ENCODE peak calls at places on chromosomes 2 and 18, in ten cellular contexts. K is psoas muscle; U is left lung; S is epithelial cell of esophagus; O is stimulated activated CD4-positive, alpha-beta T cell treated with anti-CD3 and anti-CD28 coated beads, Interleukin-2, amount 100 ng/mL, for 48 hours; P is activated gamma-delta T cell treated with Interleukin-2 at 50 U/mL for 16 hours; C is NCI-H2171 treated with DMSO at 0.1 percent for 48 hours; Y is hypothalamus; D is progenitor cell of endocrine pancreas; I is HT1080. M is an unnamed sample.

GRCh38 chr18:39958876-39959275 is 1996.2 kb upstream of the PIK3C3 start:
- DNase-seq in I (no peak), P (no peak), D (no peak), K (no peak), O (no peak), S (peak), Y (no peak), U (no peak), C (no peak), M (no peak)

GRCh38 chr18:77092104-77093066 is 40.2 kb downstream of the MBP start:
- DNase-seq in S (no peak), U (no peak), O (no peak), C (no peak), I (no peak), P (no peak), D (no peak), Y (no peak), K (peak), M (no peak)

GRCh38 chr18:76699923-76700322 is 122.4 kb upstream of the ZNF236 start:
- DNase-seq in O (no peak), Y (no peak), I (no peak), U (no peak), K (no peak), D (no peak), S (no peak), C (no peak), P (no peak), M (no peak)

GRCh38 chr2:33062665-33063249 is 116.0 kb downstream of the LTBP1 start:
- DNase-seq in D (no peak), C (no peak), K (no peak), U (no peak), I (peak), Y (no peak), P (no peak), O (no peak), S (peak), M (no peak)

GRCh38 chr2:206422493-206422892 is 20.8 kb upstream of the ADAM23 start:
- DNase-seq in K (no peak), D (no peak), C (no peak), U (no peak), I (no peak), Y (no peak), P (no peak), S (no peak), O (no peak), M (no peak)

GRCh38 chr18:79615586-79615985 is 64.0 kb upstream of the CTDP1 start:
- DNase-seq in O (no peak), P (no peak), D (no peak), U (peak), K (peak), I (no peak), Y (no peak), C (no peak), S (no peak), M (no peak)

GRCh38 chr18:32343634-32344033 is 127.0 kb downstream of the GAREM1 start:
- DNase-seq in D (no peak), K (peak), U (no peak), Y (no peak), O (no peak), I (no peak), P (no peak), C (peak), S (no peak), M (no peak)

GRCh38 chr2:179751184-179751809 is 110.1 kb downstream of the ZNF385B start:
- DNase-seq in S (peak), K (no peak), D (no peak), C (peak), Y (no peak), I (no peak), O (no peak), U (no peak), P (no peak), M (no peak)

GRCh38 chr2:231634412-231634811 is 41.7 kb downstream of the TEX44 start:
- DNase-seq in Y (no peak), S (no peak), U (no peak), O (no peak), K (no peak), I (no peak), P (no peak), D (no peak), C (no peak), M (no peak)

GRCh38 chr2:39127973-39128372 is 7.1 kb upstream of the SOS1 start:
- DNase-seq in P (peak), S (peak), D (no peak), I (no peak), Y (no peak), K (no peak), U (peak), O (peak), C (no peak), M (peak)

GRCh38 chr2:241994556-241995213 is 125.2 kb downstream of the RTP5 start:
- DNase-seq in D (no peak), Y (no peak), C (no peak), O (no peak), U (peak), P (no peak), K (no peak), S (no peak), I (no peak), M (no peak)

GRCh38 chr2:46363535-46364170 is 66.4 kb downstream of the EPAS1 start:
- DNase-seq in D (no peak), S (peak), C (no peak), Y (no peak), O (no peak), K (no peak), U (no peak), P (no peak), I (peak), M (no peak)

GRCh38 chr2:239376942-239377531 is 23.8 kb downstream of the HDAC4 start:
- DNase-seq in U (peak), P (no peak), I (no peak), K (peak), C (no peak), S (no peak), D (no peak), O (no peak), Y (no peak), M (no peak)

M was measured in CD8-positive, alpha-beta T cell.